ENCODE peak calls at places on chromosomes 3 and 15, in four cellular contexts. One of them, this sample, is unnamed.

GRCh38 chr3:23888617-23889228 is 28.1 kb downstream of the NKIRAS1 start:
- DNase-seq in HCT116: peak; percentile 33
- DNase-seq in GM12878: no peak
- DNase-seq in HepG2: peak; percentile 22
- DNase-seq in this sample: peak; percentile 41

GRCh38 chr3:120420360-120420759 is 30.4 kb downstream of the FSTL1 start:
- DNase-seq in GM12878: no peak
- DNase-seq in HepG2: no peak
- DNase-seq in HCT116: no peak
- DNase-seq in this sample: no peak

GRCh38 chr15:28086175-28086703 is 12.9 kb downstream of the OCA2 start:
- DNase-seq in HepG2: peak; percentile 60
- DNase-seq in HCT116: peak; percentile 26
- DNase-seq in GM12878: peak; percentile 25
- DNase-seq in this sample: peak; percentile 67

GRCh38 chr15:68782589-68783161 is 38.0 kb downstream of the ANP32A start:
- DNase-seq in HepG2: no peak
- DNase-seq in GM12878: no peak
- DNase-seq in HCT116: no peak
- DNase-seq in this sample: no peak

GRCh38 chr3:197458179-197458707 is 97.5 kb downstream of the BDH1 start:
- DNase-seq in GM12878: no peak
- DNase-seq in HepG2: peak; percentile 80
- DNase-seq in HCT116: no peak
- DNase-seq in this sample: peak; percentile 48

GRCh38 chr3:109853077-109853732 is 515.9 kb upstream of the DPPA4 start:
- DNase-seq in HepG2: no peak
- DNase-seq in HCT116: no peak
- DNase-seq in GM12878: no peak
- DNase-seq in this sample: no peak

GRCh38 chr3:79018671-79019136 is 749.1 kb downstream of the ROBO1 start:
- DNase-seq in HCT116: no peak
- DNase-seq in HepG2: peak; percentile 16
- DNase-seq in GM12878: no peak
- DNase-seq in this sample: no peak

GRCh38 chr3:117019082-117019713 is 309.6 kb downstream of the TUSC7 start:
- DNase-seq in HCT116: no peak
- DNase-seq in GM12878: no peak
- DNase-seq in HepG2: peak; percentile 10
- DNase-seq in this sample: peak; percentile 33

GRCh38 chr3:25335429-25335828 is 92.6 kb upstream of the RARB start:
- DNase-seq in HCT116: no peak
- DNase-seq in HepG2: no peak
- DNase-seq in GM12878: no peak
- DNase-seq in this sample: no peak

GRCh38 chr3:88369337-88369736 is 219.6 kb downstream of the C3orf38 start:
- DNase-seq in HepG2: no peak
- DNase-seq in HCT116: no peak
- DNase-seq in GM12878: no peak
- DNase-seq in this sample: no peak

GRCh38 chr3:185060655-185061054 is 92.2 kb downstream of the C3orf70 start:
- DNase-seq in HCT116: no peak
- DNase-seq in GM12878: no peak
- DNase-seq in HepG2: no peak
- DNase-seq in this sample: no peak

GRCh38 chr3:40679289-40679688 is 154.5 kb downstream of the ZNF621 start:
- DNase-seq in GM12878: no peak
- DNase-seq in HepG2: no peak
- DNase-seq in HCT116: no peak
- DNase-seq in this sample: no peak

GRCh38 chr3:24129549-24129948 is 184.5 kb downstream of the NR1D2 start:
- DNase-seq in HepG2: no peak
- DNase-seq in GM12878: no peak
- DNase-seq in HCT116: no peak
- DNase-seq in this sample: no peak

GRCh38 chr3:69499899-69500316 is 114.0 kb upstream of the FRMD4B start:
- DNase-seq in GM12878: no peak
- DNase-seq in HepG2: no peak
- DNase-seq in HCT116: no peak
- DNase-seq in this sample: no peak

GRCh38 chr15:86691091-86691490 is 611.4 kb downstream of the AGBL1 start:
- DNase-seq in GM12878: no peak
- DNase-seq in HepG2: no peak
- DNase-seq in HCT116: no peak
- DNase-seq in this sample: no peak

GRCh38 chr15:61715082-61715481 is 345.2 kb downstream of the VPS13C start:
- DNase-seq in GM12878: no peak
- DNase-seq in HCT116: no peak
- DNase-seq in HepG2: no peak
- DNase-seq in this sample: no peak

GRCh38 chr3:121552379-121552778 is 6.6 kb upstream of the POLQ start:
- DNase-seq in HCT116: no peak
- DNase-seq in HepG2: no peak
- DNase-seq in GM12878: no peak
- DNase-seq in this sample: no peak

GRCh38 chr3:8784676-8785435 is 15.4 kb upstream of the OXTR start:
- DNase-seq in GM12878: no peak
- DNase-seq in HepG2: no peak
- DNase-seq in HCT116: no peak
- DNase-seq in this sample: no peak

GRCh38 chr15:61062268-61062667 is 166.8 kb downstream of the RORA start:
- DNase-seq in HepG2: no peak
- DNase-seq in HCT116: no peak
- DNase-seq in GM12878: no peak
- DNase-seq in this sample: no peak

GRCh38 chr3:178672263-178672662 is 136.0 kb downstream of the KCNMB2 start:
- DNase-seq in HCT116: no peak
- DNase-seq in HepG2: no peak
- DNase-seq in GM12878: no peak
- DNase-seq in this sample: no peak

GRCh38 chr3:151308089-151308488 is 8.5 kb downstream of the GPR87 start:
- DNase-seq in GM12878: no peak
- DNase-seq in HCT116: no peak
- DNase-seq in HepG2: no peak
- DNase-seq in this sample: no peak

GRCh38 chr3:134607054-134608022 is 43.5 kb downstream of the KY start:
- DNase-seq in GM12878: no peak
- DNase-seq in HepG2: no peak
- DNase-seq in HCT116: no peak
- DNase-seq in this sample: no peak

GRCh38 chr3:65953301-65953812 is 85.4 kb downstream of the MAGI1 start:
- DNase-seq in GM12878: no peak
- DNase-seq in HepG2: peak; percentile 84
- DNase-seq in HCT116: peak; percentile 79
- DNase-seq in this sample: peak; percentile 62

GRCh38 chr3:150793641-150794040 is 30.7 kb upstream of the SIAH2 start:
- DNase-seq in HCT116: no peak
- DNase-seq in GM12878: no peak
- DNase-seq in HepG2: peak; percentile 32
- DNase-seq in this sample: no peak

GRCh38 chr3:187963677-187964385 is 190.1 kb upstream of the LPP start:
- DNase-seq in HepG2: no peak
- DNase-seq in GM12878: no peak
- DNase-seq in HCT116: no peak
- DNase-seq in this sample: no peak

GRCh38 chr15:70133296-70133695 is 35.6 kb upstream of the TLE3 start:
- DNase-seq in GM12878: no peak
- DNase-seq in HCT116: no peak
- DNase-seq in HepG2: no peak
- DNase-seq in this sample: no peak
- TF ChIP-seq JUND in GM12878: no peak
- TF ChIP-seq JUND in HCT116: no peak
- TF ChIP-seq JUND in HepG2: no peak
- TF ChIP-seq JUND in this sample: no peak

DNA sequence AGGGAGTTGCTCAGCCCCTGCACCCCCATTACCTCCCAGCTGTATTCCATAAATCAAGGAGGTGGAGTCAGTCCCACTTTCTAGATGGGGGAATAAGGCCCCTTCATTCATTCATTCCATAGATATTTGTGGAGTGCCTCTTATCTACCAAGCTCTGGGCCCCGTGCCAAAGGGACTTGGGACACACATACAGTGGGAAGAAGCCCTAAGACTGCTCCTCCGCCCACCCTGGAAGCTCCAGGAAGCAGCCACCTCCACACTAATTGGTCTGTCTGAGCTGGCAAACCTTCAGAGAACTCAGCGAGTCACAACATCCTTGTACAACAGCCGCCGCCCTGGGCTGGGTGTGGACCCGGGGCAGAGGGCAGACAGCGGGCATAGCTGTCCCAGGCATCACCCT is 6.4 kb downstream of the STRA6 start:
- DNase-seq in HepG2: peak; percentile 43
- DNase-seq in HCT116: peak; percentile 77
- DNase-seq in GM12878: no peak
- DNase-seq in this sample: no peak
- TF ChIP-seq JUND in HepG2: no peak
- TF ChIP-seq JUND in HCT116: no peak
- TF ChIP-seq JUND in GM12878: no peak
- TF ChIP-seq JUND in this sample: no peak

GRCh38 chr3:127671523-127672428 is 976 bp upstream of the ABTB1 start:
- DNase-seq in GM12878: no peak
- DNase-seq in HepG2: no peak
- DNase-seq in HCT116: no peak
- DNase-seq in this sample: no peak
- TF ChIP-seq JUND in GM12878: no peak
- TF ChIP-seq JUND in HepG2: no peak
- TF ChIP-seq JUND in HCT116: no peak
- TF ChIP-seq JUND in this sample: no peak

DNA sequence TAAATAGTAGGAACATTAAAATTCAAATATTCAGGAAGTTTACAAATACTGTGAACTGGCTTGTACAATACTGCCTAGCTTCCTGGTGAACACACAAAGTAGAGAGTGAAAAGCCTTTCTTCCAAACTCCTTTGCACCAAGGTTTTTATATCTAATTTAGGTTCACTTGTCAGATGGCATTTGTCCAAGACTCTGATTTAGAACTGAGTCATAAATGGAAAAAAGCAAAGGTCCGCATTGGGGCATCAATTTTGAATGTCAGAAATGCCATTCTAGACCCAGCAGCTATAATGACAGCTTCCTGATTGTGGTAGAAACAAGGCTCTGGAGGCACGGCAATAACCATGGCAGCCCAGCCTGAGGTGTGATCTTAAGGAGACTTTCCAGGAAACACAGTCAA is 160.7 kb downstream of the PDE8A start:
- DNase-seq in GM12878: no peak
- DNase-seq in HepG2: no peak
- DNase-seq in HCT116: peak; percentile 53
- DNase-seq in this sample: no peak
- TF ChIP-seq JUND in GM12878: no peak
- TF ChIP-seq JUND in HepG2: no peak
- TF ChIP-seq JUND in HCT116: peak; percentile 61
- TF ChIP-seq JUND in this sample: no peak

GRCh38 chr15:98964461-98965454 is 42.8 kb downstream of the PGPEP1L start:
- DNase-seq in HCT116: no peak
- DNase-seq in HepG2: no peak
- DNase-seq in GM12878: no peak
- DNase-seq in this sample: no peak
- TF ChIP-seq JUND in HCT116: no peak
- TF ChIP-seq JUND in HepG2: no peak
- TF ChIP-seq JUND in GM12878: no peak
- TF ChIP-seq JUND in this sample: no peak

GRCh38 chr3:113157408-113157980 is 53.9 kb upstream of the BOC start:
- DNase-seq in HepG2: no peak
- DNase-seq in HCT116: no peak
- DNase-seq in GM12878: no peak
- DNase-seq in this sample: no peak
- TF ChIP-seq JUND in HepG2: no peak
- TF ChIP-seq JUND in HCT116: no peak
- TF ChIP-seq JUND in GM12878: no peak
- TF ChIP-seq JUND in this sample: no peak

DNA sequence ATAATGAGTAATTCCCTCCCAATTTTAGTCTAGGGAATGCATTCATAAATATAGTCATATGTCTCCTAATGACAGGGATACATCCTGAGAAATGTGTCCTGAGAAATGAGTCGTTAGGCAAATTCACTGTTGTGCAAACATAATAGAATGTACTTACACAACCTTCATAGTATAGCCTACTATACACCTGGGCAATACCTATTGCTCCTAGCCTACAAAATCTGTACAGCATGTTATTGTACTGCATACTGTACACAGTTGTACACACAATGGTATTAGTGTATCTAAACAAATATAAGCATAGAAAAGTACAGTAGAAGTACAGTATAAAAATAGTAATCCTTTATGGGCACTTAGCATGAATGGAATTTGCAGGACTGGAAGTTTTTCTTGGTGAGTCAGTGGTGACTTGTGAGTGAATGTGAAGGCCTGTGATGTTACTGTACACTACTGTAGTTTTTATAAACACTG is 6.6 kb downstream of the DTWD1 start:
- DNase-seq in GM12878: no peak
- DNase-seq in HCT116: peak; percentile 56
- DNase-seq in HepG2: peak; percentile 30
- DNase-seq in this sample: no peak
- TF ChIP-seq JUND in GM12878: no peak
- TF ChIP-seq JUND in HCT116: peak; percentile 24
- TF ChIP-seq JUND in HepG2: no peak
- TF ChIP-seq JUND in this sample: no peak

DNA sequence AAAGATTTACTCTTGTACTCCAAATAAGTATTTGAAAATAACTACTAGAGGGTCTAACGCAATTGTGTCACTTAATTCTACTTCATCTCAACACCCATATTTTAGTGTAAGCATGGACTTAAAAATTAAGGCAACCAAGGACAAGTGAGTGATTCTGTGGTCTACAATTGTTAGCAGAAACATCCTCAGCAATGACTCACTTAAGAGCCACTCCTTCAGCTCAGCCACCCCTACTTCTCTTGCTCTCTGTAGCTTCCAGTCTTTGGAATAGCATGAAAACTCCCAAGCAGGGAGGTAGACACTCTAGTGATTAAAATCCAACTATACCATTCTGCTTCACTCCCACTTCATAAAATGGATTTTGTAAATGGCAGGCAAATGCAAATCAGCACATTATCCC is 116.0 kb upstream of the LRRN1 start:
- DNase-seq in HCT116: no peak
- DNase-seq in GM12878: no peak
- DNase-seq in HepG2: no peak
- DNase-seq in this sample: no peak
- TF ChIP-seq JUND in HCT116: no peak
- TF ChIP-seq JUND in GM12878: no peak
- TF ChIP-seq JUND in HepG2: no peak
- TF ChIP-seq JUND in this sample: no peak

GRCh38 chr3:38579146-38579545 is 70.3 kb downstream of the SCN5A start:
- DNase-seq in HCT116: no peak
- DNase-seq in GM12878: no peak
- DNase-seq in HepG2: peak; percentile 18
- DNase-seq in this sample: peak; percentile 39
- TF ChIP-seq JUND in HCT116: no peak
- TF ChIP-seq JUND in GM12878: no peak
- TF ChIP-seq JUND in HepG2: no peak
- TF ChIP-seq JUND in this sample: no peak

This sample was measured in T47D.